ENCODE peak calls at places on chromosomes 4 and X, in eight cellular contexts. W is uterus, I is gastrocnemius medialis, H is suprapubic skin, A is transverse colon, K is A549, T is tibial nerve, U is prostate gland. P is an unnamed sample.
A peak's percentile ranks its signal among the peaks of the same experiment; 100 is the strongest.

GRCh38 chr4:185524888-185525863 is 10.1 kb downstream of the PDLIM3 start:
- DNase-seq in I (peak; percentile 94), T (no peak), U (no peak), A (no peak), W (no peak), H (no peak), K (no peak), P (no peak)

GRCh38 chr4:182861346-182861745 is 55.8 kb downstream of the DCTD start:
- DNase-seq in H (no peak), K (no peak), W (no peak), A (no peak), T (no peak), U (no peak), I (no peak), P (no peak)

GRCh38 chrX:130109429-130110378 is 593 bp downstream of the ELF4 start:
- DNase-seq in A (no peak), K (no peak), H (no peak), T (no peak), U (no peak), W (no peak), I (no peak), P (peak; percentile 59)

GRCh38 chrX:140040397-140040796 is 75.1 kb upstream of the CXorf66 start:
- DNase-seq in T (no peak), H (no peak), U (no peak), I (no peak), K (no peak), W (no peak), A (peak; percentile 14), P (no peak)

GRCh38 chr4:15078682-15079642 is 76.7 kb downstream of the CPEB2 start:
- DNase-seq in A (no peak), H (no peak), U (no peak), W (no peak), I (no peak), K (no peak), T (no peak), P (no peak)

GRCh38 chr4:1751919-1752283 is 30.6 kb downstream of the TACC3 start:
- DNase-seq in K (no peak), W (no peak), U (no peak), I (no peak), T (no peak), A (no peak), H (no peak), P (no peak)

GRCh38 chr4:18185491-18185890 is 163.9 kb upstream of the LCORL start:
- DNase-seq in W (no peak), A (no peak), T (no peak), K (no peak), U (no peak), I (no peak), H (no peak), P (no peak)

GRCh38 chrX:149043401-149043800 is 461.7 kb downstream of the IDS start:
- DNase-seq in U (no peak), A (no peak), T (no peak), W (no peak), I (no peak), K (no peak), H (no peak), P (no peak)

GRCh38 chr4:169136796-169137554 is 126.9 kb upstream of the CBR4 start:
- DNase-seq in T (no peak), I (no peak), A (no peak), H (no peak), W (no peak), U (no peak), K (no peak), P (no peak)

GRCh38 chrX:111615227-111615626 is 65.7 kb upstream of the ALG13 start:
- DNase-seq in T (no peak), H (no peak), A (no peak), I (no peak), W (no peak), K (no peak), U (no peak), P (no peak)

GRCh38 chrX:103688949-103689348 is 2.5 kb upstream of the MORF4L2 start:
- DNase-seq in H (no peak), W (no peak), K (peak; percentile 13), A (no peak), I (no peak), T (no peak), U (no peak), P (no peak)

GRCh38 chr4:5893013-5893580 is at the start of gene CRMP1:
- DNase-seq in A (no peak), H (no peak), U (no peak), W (no peak), K (no peak), T (no peak), I (no peak), P (no peak)

GRCh38 chr4:74628808-74629616 is 165.3 kb downstream of the BTC start:
- DNase-seq in I (no peak), A (peak; percentile 14), K (no peak), T (no peak), U (no peak), H (no peak), W (no peak), P (no peak)

GRCh38 chrX:71629467-71629866 is 11.2 kb upstream of the CXCR3 start:
- DNase-seq in H (no peak), I (no peak), U (no peak), T (no peak), K (no peak), W (no peak), A (no peak), P (no peak)

GRCh38 chr4:186622788-186623464 is 67.6 kb upstream of the MTNR1A start:
- DNase-seq in T (no peak), I (no peak), U (no peak), A (no peak), W (no peak), K (no peak), H (no peak), P (no peak)

GRCh38 chr4:176789955-176790354 is 2.8 kb downstream of the VEGFC start:
- DNase-seq in T (no peak), I (no peak), H (no peak), W (no peak), U (peak; percentile 26), A (no peak), K (no peak), P (no peak)

GRCh38 chrX:49054073-49054762 is 4.6 kb upstream of the CCDC120 start:
- DNase-seq in W (no peak), I (no peak), K (no peak), A (no peak), H (no peak), T (no peak), U (no peak), P (no peak)

GRCh38 chr4:109332926-109333464 is 30.5 kb upstream of the COL25A1 start:
- DNase-seq in U (no peak), T (no peak), I (no peak), K (no peak), H (no peak), W (no peak), A (no peak), P (no peak)

GRCh38 chrX:77493677-77494553 is 46.7 kb downstream of the FGF16 start:
- DNase-seq in A (no peak), H (no peak), U (no peak), W (no peak), K (no peak), I (no peak), T (no peak), P (no peak)

GRCh38 chr4:1015179-1015578 is 3.8 kb downstream of the FGFRL1 start:
- DNase-seq in T (no peak), I (no peak), W (no peak), U (no peak), A (no peak), K (no peak), H (no peak), P (no peak)

GRCh38 chrX:68718443-68718820 is 71.0 kb downstream of the STARD8 start:
- DNase-seq in T (no peak), U (no peak), H (peak; percentile 44), W (no peak), K (no peak), I (no peak), A (no peak), P (no peak)

GRCh38 chr4:4643306-4643705 is 101.5 kb upstream of the STX18 start:
- DNase-seq in W (no peak), K (no peak), A (no peak), U (no peak), T (no peak), H (no peak), I (no peak), P (no peak)

GRCh38 chrX:123745511-123745910 is 12.7 kb upstream of the THOC2 start:
- DNase-seq in K (no peak), U (no peak), H (no peak), T (no peak), W (no peak), A (no peak), I (no peak), P (no peak)

DNA sequence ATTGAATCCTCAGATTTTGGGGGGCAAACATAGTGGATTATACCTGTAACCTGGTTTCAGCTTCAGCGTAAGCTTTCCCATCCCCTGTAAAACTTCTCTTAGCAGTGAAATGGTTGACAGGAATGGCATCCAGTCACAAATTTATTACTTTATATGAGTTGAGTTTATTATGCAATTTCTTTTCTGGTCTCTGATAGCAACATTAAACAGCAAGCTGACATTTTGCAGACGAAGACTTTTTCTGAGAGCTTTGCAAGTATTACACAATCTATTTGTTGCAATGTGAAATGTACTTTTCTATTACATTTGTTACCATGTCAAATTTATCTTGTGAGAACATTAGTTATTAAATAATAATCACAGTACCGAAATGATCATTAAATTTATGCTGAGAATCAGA is 60.6 kb downstream of the GSPT2 start:
- DNase-seq in U (no peak), W (no peak), A (no peak), I (no peak), H (no peak), T (no peak), K (no peak), P (no peak)
- H3K4me3 ChIP-seq in U (no peak overlapping the region), W (peak overlapping the region; percentile 50), A (peak overlapping the region; percentile 69), I (peak overlapping the region; percentile 57), H (peak overlapping the region; percentile 55), T (no peak overlapping the region), K (peak overlapping the region; percentile 95), P (no peak overlapping the region)

DNA sequence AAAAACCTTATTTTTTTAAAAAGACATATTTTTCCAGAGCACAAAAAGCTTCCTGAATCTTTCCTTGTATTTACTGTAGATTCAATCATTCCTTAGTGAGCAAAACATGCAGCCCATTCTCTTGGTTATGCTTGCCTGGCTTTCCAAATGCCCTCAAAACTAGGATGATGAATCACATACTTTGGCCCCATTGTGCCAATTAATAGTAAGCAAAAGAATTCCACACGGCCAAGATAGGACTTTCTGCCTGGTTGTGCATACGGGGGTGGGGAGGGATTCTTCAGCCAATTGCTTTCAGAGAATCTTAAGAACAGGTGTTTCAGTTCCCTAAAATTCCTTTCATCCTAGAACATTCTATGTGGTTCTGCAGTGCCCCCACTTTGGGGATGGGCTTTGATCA is 7.0 kb downstream of the RAI2 start:
- DNase-seq in H (no peak), K (no peak), W (no peak), A (no peak), I (no peak), U (no peak), T (no peak), P (no peak)
- H3K27ac ChIP-seq in H (no peak overlapping the region), K (no peak overlapping the region), W (peak overlapping the region; percentile 68), A (peak overlapping the region; percentile 53), I (no peak overlapping the region), U (no peak overlapping the region), T (no peak overlapping the region), P (no peak overlapping the region)

GRCh38 chr4:48016141-48017107 is at the start of the genes CNGA1 and NIPAL1:
- DNase-seq in K (peak; percentile 67), H (peak; percentile 81), U (peak; percentile 85), I (peak; percentile 68), A (peak; percentile 92), W (peak; percentile 49), T (peak; percentile 35), P (peak; percentile 14)
- TF ChIP-seq POLR2A in K (no peak), H (peak; percentile 3), U (peak; percentile 76), I (peak; percentile 23), A (peak; percentile 93), W (no peak), T (no peak), P (no peak)

GRCh38 chr4:96312049-96312685 is 472.3 kb downstream of the PDHA2 start:
- DNase-seq in A (no peak), K (no peak), H (no peak), U (no peak), T (no peak), W (no peak), I (no peak), P (no peak)
- H3K4me3 ChIP-seq in A (no peak overlapping the region), K (no peak overlapping the region), H (no peak overlapping the region), U (no peak overlapping the region), T (no peak overlapping the region), W (no peak overlapping the region), I (no peak overlapping the region), P (no peak overlapping the region)